ENCODE peak calls at places on chromosomes 5 and 9, in nine cellular contexts. W, Y, Q, H, L, N, G, K and X are unnamed samples. For H4K20me1, the result is how much of the 10 kb centered on the place peaks cover.

GRCh38 chr9:117671468-117671867 is 32.7 kb upstream of the TLR4 start:
- DNase-seq in Y (no peak), L (no peak), H (no peak), Q (no peak), W (peak), N (no peak), G (no peak), K (no peak), X (no peak)

GRCh38 chr5:73495772-73496346 is 2.4 kb upstream of the BTF3 start:
- DNase-seq in L (no peak), Q (no peak), G (no peak), K (no peak), N (no peak), Y (no peak), H (no peak), W (no peak), X (peak)

GRCh38 chr9:124302921-124303320 is 45.2 kb downstream of the NEK6 start:
- DNase-seq in L (no peak), W (no peak), H (no peak), K (no peak), G (no peak), Y (no peak), N (no peak), Q (no peak), X (no peak)

GRCh38 chr9:109113892-109114609 is 5.7 kb downstream of the TMEM245 start:
- DNase-seq in G (no peak), K (no peak), N (no peak), L (no peak), W (no peak), H (no peak), Q (no peak), Y (no peak), X (no peak)

GRCh38 chr9:89576404-89576824 is 28.4 kb upstream of the GADD45G start:
- DNase-seq in Q (peak), L (peak), W (peak), Y (peak), G (peak), H (peak), K (peak), N (no peak), X (peak)

GRCh38 chr9:74078647-74079046 is 418.5 kb upstream of the RORB start:
- DNase-seq in Y (no peak), Q (no peak), G (no peak), W (no peak), H (no peak), L (no peak), N (no peak), K (no peak), X (no peak)

GRCh38 chr9:106878943-106879916 is 16.3 kb downstream of the ZNF462 start:
- DNase-seq in W (peak), K (no peak), G (peak), Q (no peak), H (no peak), Y (peak), N (no peak), L (peak), X (peak)

GRCh38 chr9:123368481-123369153 is 12.6 kb downstream of the CRB2 start:
- DNase-seq in W (no peak), N (no peak), G (no peak), L (no peak), H (no peak), K (no peak), Y (no peak), Q (no peak), X (no peak)

GRCh38 chr5:148687427-148687826 is 33.1 kb upstream of the HTR4 start:
- DNase-seq in N (no peak), H (peak), Q (peak), G (peak), K (peak), Y (peak), W (peak), L (peak), X (peak)

GRCh38 chr5:58156977-58157701 is 302.7 kb downstream of the PLK2 start:
- DNase-seq in K (no peak), G (peak), L (no peak), N (no peak), W (peak), H (peak), Q (peak), Y (peak), X (peak)

GRCh38 chr9:111897831-111898144 is 1.2 kb downstream of the UGCG start:
- DNase-seq in Q (peak), G (no peak), K (peak), H (peak), W (peak), L (peak), Y (no peak), N (peak), X (no peak)

DNA sequence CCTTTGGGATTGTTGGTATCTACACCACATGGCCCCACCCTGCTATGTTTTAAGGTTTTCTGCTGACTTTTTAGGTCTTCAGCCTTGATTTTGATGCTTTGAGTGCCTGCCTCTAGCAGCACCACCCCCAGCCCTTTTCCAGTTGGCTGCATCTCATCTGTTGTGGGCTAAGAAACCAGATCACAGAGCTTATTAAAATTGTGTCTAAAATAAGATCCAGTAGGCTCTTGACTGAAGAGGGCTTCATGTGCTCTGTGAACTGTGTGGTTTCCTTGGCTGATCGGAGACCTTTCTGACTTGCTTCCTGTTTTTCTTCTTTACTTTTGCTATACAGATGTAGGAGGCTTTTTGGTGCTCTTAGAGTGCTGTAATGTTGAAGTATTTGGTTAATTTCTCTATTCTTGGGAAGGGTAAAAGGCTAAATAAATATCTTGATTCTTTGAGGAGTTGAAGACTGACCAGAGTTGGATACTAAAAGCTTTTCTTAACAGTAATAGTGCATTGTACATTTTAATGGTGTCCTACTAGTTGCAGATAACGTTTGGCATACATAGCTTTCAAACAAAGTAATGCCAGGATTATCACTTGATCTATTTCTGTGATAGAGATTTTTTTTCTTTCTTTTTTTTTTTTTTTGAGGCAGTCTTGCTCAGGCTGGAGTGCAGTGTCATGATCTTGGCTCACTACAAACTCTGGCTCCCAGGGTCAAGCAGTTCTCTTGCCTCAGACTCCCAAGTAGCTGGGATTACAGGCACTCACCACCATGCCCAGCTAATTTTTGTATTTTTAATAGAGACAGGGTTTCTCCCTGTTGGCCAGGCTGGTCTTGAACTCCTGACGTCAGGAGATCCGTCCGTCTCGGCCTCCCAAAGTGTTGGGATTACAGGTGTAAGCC is 4.5 kb downstream of the UBE2D2 start:
- DNase-seq in K (no peak), W (no peak), H (peak), Y (peak), L (no peak), Q (peak), N (peak), G (no peak), X (no peak)
- H4K20me1 ChIP-seq in K (under half), W (under half), H (under half), Y (half or more), L (half or more), Q (under half), N (under half), G (half or more), X (half or more)

DNA sequence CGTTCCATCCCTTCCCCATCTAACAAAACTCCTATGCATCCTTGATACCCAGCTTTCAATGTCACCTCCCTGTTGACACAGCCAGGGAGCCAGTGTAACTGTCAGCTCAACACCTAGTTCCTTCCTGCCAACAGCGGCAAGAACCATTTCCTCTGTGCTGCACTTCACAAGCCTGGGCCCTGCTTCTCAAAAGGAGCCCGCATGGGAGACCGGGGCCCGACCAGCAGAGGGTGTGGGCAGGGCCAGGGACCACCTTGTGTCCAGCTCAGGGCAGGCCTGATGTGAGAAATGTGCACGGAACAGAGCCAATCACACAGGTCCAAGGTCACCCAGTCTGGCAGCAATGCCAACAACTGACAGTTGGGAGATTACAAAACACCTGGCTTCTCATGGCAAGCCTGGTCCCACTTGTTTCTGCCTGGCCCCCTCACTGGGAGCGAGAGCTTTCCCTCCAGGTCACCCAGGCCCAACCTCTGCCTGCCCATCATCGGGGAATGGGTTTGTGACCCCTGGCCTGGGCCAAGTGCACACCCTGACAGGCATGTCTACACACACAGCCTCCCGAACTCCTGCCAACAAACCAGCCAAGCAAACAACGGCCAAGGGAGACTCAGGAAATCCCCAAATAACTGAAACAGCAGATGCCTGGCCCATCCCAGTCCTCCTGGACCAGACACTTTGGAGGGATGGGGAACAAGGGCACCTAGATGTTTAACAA is 3.1 kb downstream of the RNF44 start:
- DNase-seq in H (peak), G (no peak), W (peak), L (peak), Y (peak), Q (no peak), N (no peak), K (no peak), X (no peak)
- H4K20me1 ChIP-seq in H (under half), G (half or more), W (under half), L (under half), Y (under half), Q (under half), N (under half), K (under half), X (under half)

DNA sequence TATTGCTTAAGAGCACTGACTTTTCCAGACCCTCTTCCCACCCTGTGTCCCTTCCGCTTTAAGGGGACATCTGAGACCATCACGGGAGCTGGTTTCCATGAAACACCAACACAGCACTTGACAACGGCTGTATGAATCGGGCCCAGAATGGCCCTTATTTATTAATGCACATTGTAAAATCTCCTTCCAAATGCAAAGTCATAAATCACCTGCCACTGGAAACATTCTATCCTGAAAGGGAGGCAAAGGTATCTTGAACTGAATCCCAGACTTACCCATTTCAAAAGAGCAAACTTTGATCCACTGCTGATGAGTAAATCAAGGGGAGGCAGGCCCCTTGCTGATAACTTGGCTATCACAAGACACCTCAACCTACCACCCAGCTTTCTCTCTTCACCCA is 37.4 kb downstream of the SHB start:
- DNase-seq in N (no peak), Q (no peak), L (peak), K (no peak), H (no peak), Y (no peak), W (no peak), G (no peak), X (peak)
- H4K20me1 ChIP-seq in N (under half), Q (under half), L (under half), K (under half), H (under half), Y (half or more), W (under half), G (under half), X (under half)

GRCh38 chr5:131282235-131282634 is 18.4 kb downstream of the CDC42SE2 start:
- DNase-seq in N (no peak), Y (no peak), K (no peak), H (no peak), L (peak), W (no peak), G (no peak), Q (no peak), X (no peak)

GRCh38 chr5:131279209-131279608 is 15.4 kb downstream of the CDC42SE2 start:
- DNase-seq in K (no peak), Q (no peak), Y (no peak), L (no peak), N (no peak), H (no peak), G (no peak), W (no peak), X (no peak)

GRCh38 chr5:131281868-131282234 is 18.0 kb downstream of the CDC42SE2 start:
- DNase-seq in L (no peak), W (no peak), Y (no peak), G (no peak), N (no peak), H (no peak), K (no peak), Q (no peak), X (no peak)

GRCh38 chr5:131281133-131281867 is 17.4 kb downstream of the CDC42SE2 start:
- DNase-seq in H (no peak), G (no peak), W (peak), Q (peak), Y (peak), K (no peak), L (peak), N (no peak), X (peak)

GRCh38 chr5:131280417-131280816 is 16.6 kb downstream of the CDC42SE2 start:
- DNase-seq in Y (no peak), G (no peak), H (no peak), L (no peak), N (no peak), Q (no peak), W (peak), K (no peak), X (no peak)
- H4K20me1 ChIP-seq in Y (under half), G (under half), H (under half), L (under half), N (under half), Q (under half), W (under half), K (under half), X (under half)